ENCODE peak calls at places on chromosomes 13 and 19, in four cellular contexts. E is fibroblast of lung; Q is stimulated activated naive CD4-positive, alpha-beta T cell; O is AG04450. X is an unnamed sample.

GRCh38 chr19:17358395-17358794 is 18.7 kb downstream of the PLVAP start:
- DNase-seq in E (no peak), Q (no peak), O (no peak), X (no peak)

GRCh38 chr19:29702958-29703320 is 12.1 kb downstream of the C19orf12 start:
- DNase-seq in E (no peak), Q (no peak), O (no peak), X (no peak)

GRCh38 chr13:76885203-76886004 is 801 bp downstream of the KCTD12 start:
- DNase-seq in E (peak), Q (peak), O (no peak), X (peak)

GRCh38 chr19:2212861-2213711 is 23.0 kb downstream of the PLEKHJ1 start:
- DNase-seq in E (no peak), Q (no peak), O (no peak), X (no peak)

GRCh38 chr19:53991224-53992113 is at the start of gene CACNG6:
- DNase-seq in E (peak), Q (no peak), O (no peak), X (no peak)

GRCh38 chr13:111577429-111577828 is 257.0 kb downstream of the TEX29 start:
- DNase-seq in E (no peak), Q (no peak), O (no peak), X (no peak)

GRCh38 chr13:95745752-95746151 is 68.8 kb downstream of the DNAJC3 start:
- DNase-seq in E (no peak), Q (no peak), O (no peak), X (no peak)

GRCh38 chr13:90721937-90722336 is 625.5 kb upstream of the MIR17HG start:
- DNase-seq in E (no peak), Q (no peak), O (no peak), X (no peak)

GRCh38 chr13:51520524-51520923 is 63.7 kb upstream of the WDFY2 start:
- DNase-seq in E (peak), Q (no peak), O (peak), X (peak)

GRCh38 chr13:40793339-40793738 is 3.9 kb downstream of the SLC25A15 start:
- DNase-seq in E (no peak), Q (no peak), O (no peak), X (no peak)

GRCh38 chr13:30870049-30870884 is 35.8 kb upstream of the MEDAG start:
- DNase-seq in E (peak), Q (no peak), O (peak), X (no peak)

GRCh38 chr13:85500716-85501256 is 298.4 kb downstream of the SLITRK6 start:
- DNase-seq in E (no peak), Q (no peak), O (no peak), X (no peak)

GRCh38 chr19:7366701-7367420 is 18.1 kb downstream of the ARHGEF18 start:
- DNase-seq in E (peak), Q (no peak), O (no peak), X (peak)

GRCh38 chr19:48641850-48642249 is 4.1 kb downstream of the CA11 start:
- DNase-seq in E (no peak), Q (no peak), O (no peak), X (no peak)

GRCh38 chr13:114005206-114005720 is 31.4 kb upstream of the C13orf46 start:
- DNase-seq in E (no peak), Q (no peak), O (no peak), X (no peak)

X was measured in NCI-H1694 treated with DMSO at 0.1 percent for 48 hours.